ENCODE peak calls at places on chromosomes 7 and 10, in five cellular contexts. V is GM06990, N is AG04450, M is MCF 10A, B is kidney. P is an unnamed sample.

GRCh38 chr7:158782638-158783490 is 46.4 kb downstream of the ESYT2 start:
- DNase-seq in B (no peak), N (no peak), V (no peak), M (peak), P (no peak)

GRCh38 chr7:116780966-116781365 is 81.4 kb upstream of the CAPZA2 start:
- DNase-seq in N (no peak), M (no peak), V (no peak), B (no peak), P (no peak)

GRCh38 chr10:24414597-24414996 is 205.7 kb downstream of the KIAA1217 start:
- DNase-seq in B (no peak), M (no peak), V (no peak), N (no peak), P (peak)

GRCh38 chr10:35921866-35922265 is 279.8 kb upstream of the FZD8 start:
- DNase-seq in B (no peak), N (no peak), V (no peak), M (no peak), P (no peak)

GRCh38 chr7:134140889-134141867 is 14.0 kb downstream of the LRGUK start:
- DNase-seq in B (peak), M (peak), V (peak), N (peak), P (peak)

GRCh38 chr7:86908948-86909347 is 150.5 kb downstream of the ELAPOR2 start:
- DNase-seq in N (no peak), B (no peak), V (no peak), M (peak), P (no peak)

GRCh38 chr7:51428226-51428887 is 111.7 kb upstream of the COBL start:
- DNase-seq in N (no peak), V (no peak), B (no peak), M (peak), P (no peak)

GRCh38 chr10:57142925-57143576 is 782.0 kb upstream of the ZWINT start:
- DNase-seq in V (no peak), M (no peak), B (no peak), N (no peak), P (no peak)

GRCh38 chr7:36630112-36630650 is 94.1 kb downstream of the AOAH start:
- DNase-seq in V (no peak), M (no peak), N (no peak), B (no peak), P (no peak)

GRCh38 chr7:156778201-156778600 is 114.8 kb downstream of the LMBR1 start:
- DNase-seq in V (no peak), M (no peak), N (no peak), B (no peak), P (no peak)

GRCh38 chr7:5462216-5462615 is 38.6 kb upstream of the TNRC18 start:
- DNase-seq in M (no peak), V (no peak), B (no peak), N (no peak), P (no peak)

GRCh38 chr10:98374176-98374969 is 40.6 kb downstream of the PYROXD2 start:
- DNase-seq in B (no peak), V (no peak), N (peak), M (peak), P (no peak)

GRCh38 chr10:26481914-26482550 is 43.9 kb downstream of the APBB1IP start:
- DNase-seq in M (no peak), V (no peak), N (no peak), B (no peak), P (peak)

GRCh38 chr7:5546626-5547025 is 123.0 kb upstream of the TNRC18 start:
- DNase-seq in B (no peak), M (no peak), N (no peak), V (no peak), P (no peak)

GRCh38 chr7:137146552-137146961 is 197.0 kb downstream of the PTN start:
- DNase-seq in M (no peak), B (no peak), N (peak), V (no peak), P (no peak)

GRCh38 chr10:97771913-97772823 is at the start of gene SFRP5:
- DNase-seq in M (no peak), B (peak), N (no peak), V (no peak), P (no peak)

GRCh38 chr7:142385528-142386340 is 127.9 kb upstream of the PRSS58 start:
- DNase-seq in B (peak), V (no peak), N (peak), M (peak), P (peak)

GRCh38 chr7:110600983-110601382 is 489.9 kb upstream of the LRRN3 start:
- DNase-seq in V (no peak), B (no peak), N (no peak), M (no peak), P (no peak)

GRCh38 chr7:131161103-131161502 is 166.6 kb upstream of the MKLN1 start:
- DNase-seq in N (no peak), M (no peak), B (no peak), V (no peak), P (no peak)

GRCh38 chr7:38318803-38319416 is 45.5 kb upstream of the TARP start:
- DNase-seq in N (peak), V (no peak), M (peak), B (no peak), P (peak)

GRCh38 chr10:104689105-104689504 is 48.0 kb downstream of the SORCS3 start:
- DNase-seq in B (no peak), V (no peak), N (no peak), M (no peak), P (no peak)

GRCh38 chr7:12802070-12802469 is 114.6 kb downstream of the ARL4A start:
- DNase-seq in V (no peak), N (no peak), B (no peak), M (peak), P (no peak)

GRCh38 chr7:34163956-34164355 is 258.6 kb downstream of the BMPER start:
- DNase-seq in M (no peak), N (no peak), B (no peak), V (no peak), P (no peak)

GRCh38 chr10:131354380-131354779 is 42.9 kb upstream of the TCERG1L start:
- DNase-seq in M (no peak), N (no peak), B (no peak), V (no peak), P (no peak)

GRCh38 chr10:11813855-11814557 is 9.2 kb upstream of the PROSER2 start:
- DNase-seq in N (no peak), M (peak), B (no peak), V (no peak), P (no peak)

GRCh38 chr7:82288769-82289535 is 154.6 kb downstream of the CACNA2D1 start:
- DNase-seq in M (no peak), V (no peak), N (no peak), B (no peak), P (no peak)

GRCh38 chr10:96038476-96039387 is 4.7 kb upstream of the CCNJ start:
- DNase-seq in V (no peak), B (no peak), M (no peak), N (no peak), P (no peak)

GRCh38 chr10:804787-805634 is 115.5 kb upstream of the DIP2C start:
- DNase-seq in B (peak), M (no peak), N (no peak), V (no peak), P (no peak)

GRCh38 chr10:101775273-101776131 is at the start of gene FGF8:
- DNase-seq in B (peak), V (no peak), M (no peak), N (no peak), P (peak)

GRCh38 chr7:157292770-157293412 is 43.9 kb upstream of the DNAJB6 start:
- DNase-seq in B (no peak), N (no peak), V (no peak), M (peak), P (no peak)

DNA sequence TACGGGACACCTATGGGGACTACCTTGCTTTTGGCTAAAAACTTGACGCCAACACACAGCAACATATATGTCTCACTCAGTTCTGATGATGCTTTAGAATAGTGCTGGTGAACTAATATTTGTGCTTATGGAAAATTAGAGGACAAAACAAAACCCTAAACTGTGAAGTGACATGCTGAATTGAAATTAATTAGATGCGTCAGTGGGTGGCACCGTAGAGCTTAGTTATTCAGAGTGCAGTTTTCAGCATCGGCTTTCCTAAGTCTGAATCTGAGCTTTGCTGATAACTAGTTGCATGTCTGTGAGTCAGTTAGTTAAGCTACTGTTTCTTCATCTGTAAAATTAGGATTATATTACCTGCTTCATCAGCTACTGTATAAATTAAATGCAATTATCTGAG is 245.0 kb upstream of the SORCS1 start:
- DNase-seq in V (no peak), M (peak), N (no peak), B (no peak), P (peak)
- TF ChIP-seq CTCF in V (peak), M (peak), N (no peak), B (peak), P (peak)

GRCh38 chr10:9302142-9302746 is 1247.8 kb downstream of the GATA3 start:
- DNase-seq in B (no peak), N (peak), M (peak), V (no peak), P (no peak)

GRCh38 chr10:9301554-9301953 is 1247.1 kb downstream of the GATA3 start:
- DNase-seq in B (no peak), V (no peak), N (no peak), M (no peak), P (no peak)

GRCh38 chr10:9299966-9300365 is 1245.5 kb downstream of the GATA3 start:
- DNase-seq in V (no peak), M (no peak), B (no peak), N (no peak), P (no peak)

GRCh38 chr10:9297580-9297979 is 1243.1 kb downstream of the GATA3 start:
- DNase-seq in B (no peak), N (no peak), M (no peak), V (no peak), P (no peak)

GRCh38 chr10:9301148-9301547 is 1246.7 kb downstream of the GATA3 start:
- DNase-seq in N (no peak), V (no peak), B (no peak), M (peak), P (no peak)
- TF ChIP-seq CTCF in N (peak), V (no peak), B (peak), M (peak), P (no peak)

GRCh38 chr7:91034459-91035368 is 229.5 kb upstream of the FZD1 start:
- DNase-seq in N (peak), V (no peak), B (no peak), M (peak), P (peak)
- TF ChIP-seq CTCF in N (peak), V (peak), B (peak), M (peak), P (peak)

DNA sequence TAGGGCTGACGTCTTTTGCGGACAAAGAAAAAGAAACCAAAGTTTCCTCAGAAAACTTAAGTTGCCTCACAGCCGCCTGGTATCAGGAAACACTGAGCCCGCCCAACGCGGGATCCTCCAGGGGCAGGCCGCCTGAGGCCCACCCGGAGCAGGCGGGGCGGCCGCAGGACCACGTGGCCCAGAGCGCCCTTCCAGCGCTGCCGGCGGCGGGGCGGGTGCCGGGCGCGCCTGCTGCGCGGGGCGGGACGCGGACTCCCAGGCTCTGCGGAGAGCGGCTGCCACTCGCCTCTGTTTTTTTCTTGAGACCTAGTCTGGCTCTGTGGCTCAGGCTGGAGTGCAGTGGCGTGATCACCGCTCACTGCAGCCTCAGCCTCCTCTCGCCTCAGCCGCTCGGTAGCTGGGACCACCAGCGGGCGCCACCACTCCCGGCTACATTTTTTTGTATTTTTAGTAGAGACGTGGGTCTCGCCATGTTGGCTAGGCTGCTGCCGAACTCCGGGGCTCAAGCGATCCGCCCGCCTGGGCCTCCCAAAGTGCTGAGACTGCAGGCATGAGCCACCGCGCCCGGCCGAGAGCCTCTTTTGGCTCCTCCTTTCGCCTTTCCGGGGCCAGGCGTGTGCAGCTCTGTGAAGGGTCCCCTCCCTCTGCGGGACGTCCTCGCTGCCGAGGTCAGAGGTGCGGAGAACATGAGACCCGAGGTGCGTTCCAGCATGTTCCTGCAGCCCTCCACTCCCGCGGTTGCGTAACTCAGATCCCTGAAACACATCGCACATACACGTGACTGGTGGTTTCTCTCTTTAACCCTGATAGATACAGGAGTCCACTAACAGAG is 11.6 kb upstream of the HNRNPF start:
- DNase-seq in B (peak), V (peak), N (no peak), M (peak), P (peak)
- TF ChIP-seq CTCF in B (no peak), V (peak), N (peak), M (no peak), P (peak)

DNA sequence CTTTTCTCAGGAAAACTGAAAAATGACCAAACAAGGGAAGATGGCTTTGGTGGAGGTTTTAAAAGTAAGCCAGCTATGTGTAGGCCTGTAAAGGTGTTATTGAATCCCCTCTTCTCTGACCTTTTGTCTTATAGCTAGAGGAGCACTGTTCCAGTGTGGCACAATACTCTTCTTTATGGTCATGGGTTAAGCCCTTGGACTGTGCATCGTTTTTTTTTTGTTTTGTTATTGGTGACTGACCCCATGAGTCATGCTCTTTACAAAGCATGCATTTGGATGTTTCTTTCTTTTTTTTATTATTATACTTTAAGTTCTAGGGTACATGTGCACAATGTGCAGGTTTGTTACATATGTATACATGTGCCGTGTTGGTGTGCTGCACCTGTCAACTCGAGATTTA is 19.6 kb upstream of the FAM25A start:
- DNase-seq in B (no peak), M (peak), N (no peak), V (no peak), P (no peak)
- TF ChIP-seq CTCF in B (no peak), M (no peak), N (no peak), V (no peak), P (no peak)

GRCh38 chr10:61472090-61472674 is 19.0 kb upstream of the TMEM26 start:
- DNase-seq in N (no peak), M (no peak), B (no peak), V (no peak), P (no peak)
- TF ChIP-seq CTCF in N (no peak), M (no peak), B (no peak), V (peak), P (no peak)

GRCh38 chr10:71644307-71645180 is 75.0 kb downstream of the C10orf105 start:
- DNase-seq in B (no peak), M (no peak), V (peak), N (no peak), P (peak)

GRCh38 chr10:71646051-71646450 is 73.5 kb downstream of the C10orf105 start:
- DNase-seq in M (no peak), V (no peak), B (no peak), N (no peak), P (no peak)

GRCh38 chr10:71641449-71641848 is 78.1 kb downstream of the C10orf105 start:
- DNase-seq in B (no peak), N (no peak), M (no peak), V (no peak), P (no peak)

GRCh38 chr10:71641986-71642385 is 77.6 kb downstream of the C10orf105 start:
- DNase-seq in N (no peak), M (no peak), V (no peak), B (no peak), P (no peak)

DNA sequence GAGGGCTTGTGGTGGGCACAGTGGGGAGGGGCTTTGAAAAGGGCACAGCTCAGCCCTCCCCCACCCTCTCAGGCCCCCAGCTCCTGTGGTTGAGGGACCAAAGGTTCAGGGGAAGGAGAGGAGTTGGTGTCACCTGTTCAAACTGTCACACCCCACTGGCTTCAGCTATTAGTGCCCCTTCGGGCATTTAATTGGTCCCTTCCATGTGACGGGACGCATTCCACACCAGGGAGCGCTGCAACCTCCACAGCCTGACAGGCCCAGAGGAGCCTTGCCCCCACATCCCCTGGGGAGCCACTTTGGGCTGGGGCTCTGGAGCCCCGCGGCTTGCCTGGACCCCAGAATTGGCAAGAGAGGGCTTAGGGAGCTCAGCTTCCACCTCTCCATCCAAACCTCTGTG is 75.7 kb downstream of the C10orf105 start:
- DNase-seq in N (no peak), V (peak), B (no peak), M (no peak), P (peak)
- TF ChIP-seq CTCF in N (no peak), V (peak), B (no peak), M (no peak), P (peak)

GRCh38 chr7:132636581-132636980 is 60.3 kb upstream of the PLXNA4 start:
- DNase-seq in V (no peak), N (no peak), M (no peak), B (no peak), P (no peak)

GRCh38 chr7:132641238-132641637 is 65.0 kb upstream of the PLXNA4 start:
- DNase-seq in B (no peak), N (no peak), V (no peak), M (no peak), P (no peak)

GRCh38 chr7:132639983-132640382 is 63.7 kb upstream of the PLXNA4 start:
- DNase-seq in V (no peak), B (no peak), N (no peak), M (no peak), P (no peak)

GRCh38 chr7:132635127-132635526 is 58.9 kb upstream of the PLXNA4 start:
- DNase-seq in N (no peak), V (no peak), B (no peak), M (no peak), P (no peak)

GRCh38 chr7:132638000-132638399 is 61.7 kb upstream of the PLXNA4 start:
- DNase-seq in M (no peak), V (no peak), B (no peak), N (no peak), P (no peak)
- TF ChIP-seq CTCF in M (no peak), V (no peak), B (no peak), N (no peak), P (no peak)

DNA sequence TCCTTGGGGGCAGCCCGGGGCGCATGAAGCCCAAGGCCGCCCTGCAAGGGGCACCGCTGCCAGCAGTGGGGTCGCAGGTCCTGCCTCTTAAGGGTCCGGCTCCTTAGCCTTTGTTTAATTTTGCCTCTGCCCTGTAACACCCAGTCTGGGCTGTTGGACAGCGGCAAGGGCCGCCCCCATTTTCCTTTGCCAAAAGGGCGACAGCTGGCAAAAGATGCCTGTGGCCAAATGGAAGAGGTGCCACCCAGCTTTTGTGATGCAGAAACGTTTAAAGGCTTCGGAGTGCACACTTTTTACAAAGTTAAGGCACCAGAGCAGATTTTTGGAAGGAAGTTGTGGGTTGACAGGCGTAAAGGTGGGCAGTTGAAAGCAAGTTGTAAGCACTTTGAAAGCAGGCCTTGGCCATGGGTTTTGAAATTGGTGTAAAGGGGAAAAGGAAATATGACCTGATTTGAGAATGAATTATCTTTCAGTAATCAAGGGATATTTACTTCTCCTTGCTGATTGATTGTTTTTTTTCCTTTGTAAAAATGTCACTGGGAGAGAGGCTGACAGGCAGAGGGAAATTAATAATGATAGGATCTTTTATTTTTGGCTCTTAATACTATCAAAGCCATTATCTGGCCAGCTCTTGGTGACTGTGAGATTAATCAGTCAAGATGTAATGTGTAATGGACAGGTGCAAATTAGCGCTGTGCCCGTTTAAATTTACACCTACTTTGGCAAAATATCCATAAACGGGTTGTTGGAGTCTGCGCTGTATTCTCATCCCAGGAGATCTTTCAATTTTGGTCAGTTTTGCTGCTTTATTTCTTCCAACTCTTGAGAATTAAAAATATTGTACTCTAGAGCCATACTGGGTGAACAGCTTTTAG is 1.2 kb downstream of the CASD1 start:
- DNase-seq in B (no peak), N (no peak), M (peak), V (no peak), P (peak)
- TF ChIP-seq CTCF in B (no peak), N (no peak), M (no peak), V (no peak), P (no peak)